ENCODE peak calls at places on chromosomes 5 and 9, in seven cellular contexts. One of them, this sample, is unnamed.

GRCh38 chr5:80069918-80070318 is 34.8 kb downstream of the THBS4 start:
- DNase-seq in fibroblast of pulmonary artery: peak
- DNase-seq in AG04449: no peak
- DNase-seq in keratinocyte: no peak
- DNase-seq in suprapubic skin: no peak
- DNase-seq in HFF-Myc: no peak
- DNase-seq in astrocyte: no peak
- DNase-seq in this sample: no peak

GRCh38 chr5:18968966-18969365 is 1019.0 kb downstream of the CDH18 start:
- DNase-seq in astrocyte: no peak
- DNase-seq in keratinocyte: no peak
- DNase-seq in suprapubic skin: no peak
- DNase-seq in AG04449: no peak
- DNase-seq in HFF-Myc: no peak
- DNase-seq in fibroblast of pulmonary artery: no peak
- DNase-seq in this sample: no peak

GRCh38 chr9:76379494-76379893 is 14.7 kb downstream of the RFK start:
- DNase-seq in astrocyte: no peak
- DNase-seq in keratinocyte: peak
- DNase-seq in suprapubic skin: no peak
- DNase-seq in fibroblast of pulmonary artery: no peak
- DNase-seq in AG04449: no peak
- DNase-seq in HFF-Myc: no peak
- DNase-seq in this sample: no peak

GRCh38 chr5:58924306-58924705 is 341.4 kb downstream of the RAB3C start:
- DNase-seq in AG04449: no peak
- DNase-seq in astrocyte: peak
- DNase-seq in HFF-Myc: no peak
- DNase-seq in suprapubic skin: no peak
- DNase-seq in fibroblast of pulmonary artery: no peak
- DNase-seq in keratinocyte: no peak
- DNase-seq in this sample: no peak

GRCh38 chr5:26864061-26864460 is 174.3 kb downstream of the CDH9 start:
- DNase-seq in astrocyte: no peak
- DNase-seq in HFF-Myc: no peak
- DNase-seq in suprapubic skin: no peak
- DNase-seq in keratinocyte: no peak
- DNase-seq in AG04449: no peak
- DNase-seq in fibroblast of pulmonary artery: no peak
- DNase-seq in this sample: no peak

GRCh38 chr5:65098393-65098792 is 329.7 kb downstream of the CWC27 start:
- DNase-seq in astrocyte: no peak
- DNase-seq in suprapubic skin: no peak
- DNase-seq in HFF-Myc: no peak
- DNase-seq in fibroblast of pulmonary artery: no peak
- DNase-seq in keratinocyte: no peak
- DNase-seq in AG04449: no peak
- DNase-seq in this sample: no peak

GRCh38 chr9:35112257-35113020 is 3.2 kb downstream of the ATOSB start:
- DNase-seq in HFF-Myc: no peak
- DNase-seq in keratinocyte: no peak
- DNase-seq in fibroblast of pulmonary artery: peak
- DNase-seq in suprapubic skin: no peak
- DNase-seq in astrocyte: peak
- DNase-seq in AG04449: no peak
- DNase-seq in this sample: no peak

GRCh38 chr5:177362871-177363507 is 5.3 kb downstream of the RGS14 start:
- DNase-seq in astrocyte: no peak
- DNase-seq in HFF-Myc: peak
- DNase-seq in AG04449: no peak
- DNase-seq in fibroblast of pulmonary artery: peak
- DNase-seq in keratinocyte: no peak
- DNase-seq in suprapubic skin: peak
- DNase-seq in this sample: peak

GRCh38 chr5:132263548-132264261 is 6.2 kb downstream of the PDLIM4 start:
- DNase-seq in keratinocyte: no peak
- DNase-seq in astrocyte: peak
- DNase-seq in AG04449: no peak
- DNase-seq in suprapubic skin: no peak
- DNase-seq in fibroblast of pulmonary artery: peak
- DNase-seq in HFF-Myc: peak
- DNase-seq in this sample: no peak

GRCh38 chr5:55568629-55569512 is 34.1 kb upstream of the PLPP1 start:
- DNase-seq in AG04449: no peak
- DNase-seq in keratinocyte: no peak
- DNase-seq in fibroblast of pulmonary artery: no peak
- DNase-seq in suprapubic skin: no peak
- DNase-seq in HFF-Myc: no peak
- DNase-seq in astrocyte: peak
- DNase-seq in this sample: no peak

GRCh38 chr9:91655215-91655614 is 231.6 kb upstream of the NFIL3 start:
- DNase-seq in astrocyte: no peak
- DNase-seq in AG04449: no peak
- DNase-seq in fibroblast of pulmonary artery: no peak
- DNase-seq in keratinocyte: no peak
- DNase-seq in HFF-Myc: no peak
- DNase-seq in suprapubic skin: no peak
- DNase-seq in this sample: no peak

GRCh38 chr5:119411291-119411934 is 40.9 kb upstream of the HSD17B4 start:
- DNase-seq in keratinocyte: peak
- DNase-seq in HFF-Myc: no peak
- DNase-seq in suprapubic skin: no peak
- DNase-seq in fibroblast of pulmonary artery: peak
- DNase-seq in astrocyte: peak
- DNase-seq in AG04449: no peak
- DNase-seq in this sample: no peak

GRCh38 chr9:21688108-21689102 is 114.0 kb upstream of the MTAP start:
- DNase-seq in keratinocyte: no peak
- DNase-seq in HFF-Myc: peak
- DNase-seq in AG04449: peak
- DNase-seq in fibroblast of pulmonary artery: peak
- DNase-seq in suprapubic skin: peak
- DNase-seq in astrocyte: peak
- DNase-seq in this sample: no peak

GRCh38 chr5:102807878-102808502 is 52.9 kb downstream of the PAM start:
- DNase-seq in suprapubic skin: no peak
- DNase-seq in astrocyte: peak
- DNase-seq in AG04449: peak
- DNase-seq in keratinocyte: no peak
- DNase-seq in HFF-Myc: peak
- DNase-seq in fibroblast of pulmonary artery: peak
- DNase-seq in this sample: no peak

GRCh38 chr9:2496934-2497333 is 124.7 kb upstream of the VLDLR start:
- DNase-seq in suprapubic skin: no peak
- DNase-seq in AG04449: no peak
- DNase-seq in astrocyte: no peak
- DNase-seq in fibroblast of pulmonary artery: no peak
- DNase-seq in HFF-Myc: no peak
- DNase-seq in keratinocyte: no peak
- DNase-seq in this sample: no peak

GRCh38 chr5:165057156-165057555 is 1551.7 kb downstream of the MAT2B start:
- DNase-seq in keratinocyte: no peak
- DNase-seq in fibroblast of pulmonary artery: no peak
- DNase-seq in suprapubic skin: no peak
- DNase-seq in HFF-Myc: no peak
- DNase-seq in AG04449: no peak
- DNase-seq in astrocyte: no peak
- DNase-seq in this sample: no peak

GRCh38 chr9:22158983-22159382 is 149.9 kb upstream of the CDKN2B start:
- DNase-seq in HFF-Myc: no peak
- DNase-seq in astrocyte: peak
- DNase-seq in suprapubic skin: peak
- DNase-seq in fibroblast of pulmonary artery: peak
- DNase-seq in keratinocyte: no peak
- DNase-seq in AG04449: no peak
- DNase-seq in this sample: peak

GRCh38 chr5:105145152-105145551 is 1582.6 kb upstream of the NUDT12 start:
- DNase-seq in AG04449: no peak
- DNase-seq in keratinocyte: no peak
- DNase-seq in astrocyte: no peak
- DNase-seq in HFF-Myc: no peak
- DNase-seq in fibroblast of pulmonary artery: no peak
- DNase-seq in suprapubic skin: no peak
- DNase-seq in this sample: no peak

GRCh38 chr5:89351232-89351631 is 468.2 kb upstream of the MEF2C start:
- DNase-seq in suprapubic skin: no peak
- DNase-seq in keratinocyte: no peak
- DNase-seq in astrocyte: peak
- DNase-seq in HFF-Myc: peak
- DNase-seq in fibroblast of pulmonary artery: peak
- DNase-seq in AG04449: peak
- DNase-seq in this sample: no peak

GRCh38 chr9:124481115-124481514 is 26.1 kb downstream of the NR5A1 start:
- DNase-seq in keratinocyte: no peak
- DNase-seq in HFF-Myc: no peak
- DNase-seq in astrocyte: no peak
- DNase-seq in AG04449: no peak
- DNase-seq in suprapubic skin: no peak
- DNase-seq in fibroblast of pulmonary artery: no peak
- DNase-seq in this sample: no peak
- TF ChIP-seq CTCF in keratinocyte: no peak
- TF ChIP-seq CTCF in HFF-Myc: no peak
- TF ChIP-seq CTCF in astrocyte: no peak
- TF ChIP-seq CTCF in AG04449: no peak
- TF ChIP-seq CTCF in suprapubic skin: no peak
- TF ChIP-seq CTCF in fibroblast of pulmonary artery: no peak
- TF ChIP-seq CTCF in this sample: no peak

GRCh38 chr5:149962040-149962439 is 1.5 kb downstream of the SLC26A2 start:
- DNase-seq in fibroblast of pulmonary artery: peak
- DNase-seq in keratinocyte: no peak
- DNase-seq in suprapubic skin: no peak
- DNase-seq in HFF-Myc: peak
- DNase-seq in astrocyte: peak
- DNase-seq in AG04449: no peak
- DNase-seq in this sample: no peak
- H3K4me3 ChIP-seq in fibroblast of pulmonary artery: peak
- H3K4me3 ChIP-seq in keratinocyte: no peak
- H3K4me3 ChIP-seq in suprapubic skin: no peak
- H3K4me3 ChIP-seq in HFF-Myc: no peak
- H3K4me3 ChIP-seq in astrocyte: no peak
- H3K4me3 ChIP-seq in AG04449: peak
- H3K4me3 ChIP-seq in this sample: no peak

DNA sequence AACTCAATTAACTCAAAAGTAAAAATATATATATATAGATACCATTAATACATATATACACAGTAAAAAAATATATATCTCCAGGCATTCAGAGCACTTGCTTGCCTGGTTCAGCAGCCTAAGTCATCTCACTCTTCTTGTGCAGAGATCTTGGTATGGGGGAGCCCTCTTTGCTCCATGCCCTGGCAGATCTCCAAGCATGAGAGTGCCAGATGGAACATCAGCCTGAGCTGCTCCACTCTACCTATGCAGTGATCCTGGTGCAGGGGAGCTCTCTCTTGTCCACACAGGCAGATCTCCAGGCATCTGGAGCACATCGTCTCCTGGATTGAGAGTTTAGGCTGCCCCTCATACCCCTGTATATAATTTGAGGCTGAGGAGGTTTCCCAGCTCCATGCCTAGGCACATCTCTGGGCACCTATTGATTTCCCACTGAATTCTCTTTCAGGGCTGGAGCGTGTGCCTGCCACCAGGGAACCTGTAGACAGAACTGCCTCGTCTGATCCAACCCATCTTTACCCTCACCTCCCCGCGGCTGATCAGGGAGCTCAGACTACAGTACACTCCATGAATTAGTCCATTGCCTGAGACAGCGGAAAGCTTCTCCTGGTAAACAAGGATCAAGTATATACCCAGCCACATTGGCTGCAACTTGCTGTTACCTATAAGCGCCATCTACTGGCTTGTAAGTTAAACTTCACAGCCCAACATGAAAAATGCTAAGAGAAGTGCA is 342.4 kb upstream of the GRIA1 start:
- DNase-seq in HFF-Myc: peak
- DNase-seq in keratinocyte: no peak
- DNase-seq in astrocyte: peak
- DNase-seq in AG04449: no peak
- DNase-seq in fibroblast of pulmonary artery: peak
- DNase-seq in suprapubic skin: no peak
- DNase-seq in this sample: no peak
- TF ChIP-seq CTCF in HFF-Myc: peak
- TF ChIP-seq CTCF in keratinocyte: peak
- TF ChIP-seq CTCF in astrocyte: peak
- TF ChIP-seq CTCF in AG04449: peak
- TF ChIP-seq CTCF in fibroblast of pulmonary artery: peak
- TF ChIP-seq CTCF in suprapubic skin: no peak
- TF ChIP-seq CTCF in this sample: peak

DNA sequence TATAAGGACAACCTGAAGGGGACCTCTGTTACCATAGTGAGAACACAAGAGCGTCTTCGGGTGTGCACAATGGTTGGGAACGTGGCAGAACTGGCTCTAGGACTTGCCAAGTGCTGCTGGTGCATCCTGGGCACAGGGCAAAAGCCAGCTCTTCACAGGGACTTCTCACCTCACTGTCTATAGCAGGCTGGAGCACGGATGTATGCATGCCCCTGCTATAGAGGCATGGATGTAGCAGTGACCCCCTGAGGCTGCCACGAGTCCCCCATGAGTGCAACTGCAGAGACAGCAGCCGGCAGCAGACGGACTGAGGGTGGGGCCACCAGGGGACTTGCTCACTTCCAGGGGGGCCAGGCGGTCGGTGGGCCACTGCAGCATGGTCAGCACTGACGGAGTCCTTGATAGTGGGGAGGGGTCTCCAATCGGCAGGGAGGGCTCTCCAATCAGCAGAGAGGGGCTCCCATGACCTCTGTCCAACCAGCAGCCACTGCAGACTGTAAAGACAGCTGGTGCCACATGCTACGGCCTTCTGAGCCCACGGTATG is 64.9 kb downstream of the SEMA4D start:
- DNase-seq in fibroblast of pulmonary artery: no peak
- DNase-seq in astrocyte: no peak
- DNase-seq in keratinocyte: no peak
- DNase-seq in HFF-Myc: no peak
- DNase-seq in AG04449: no peak
- DNase-seq in suprapubic skin: no peak
- DNase-seq in this sample: no peak
- H3K4me3 ChIP-seq in fibroblast of pulmonary artery: no peak
- H3K4me3 ChIP-seq in astrocyte: no peak
- H3K4me3 ChIP-seq in keratinocyte: no peak
- H3K4me3 ChIP-seq in HFF-Myc: no peak
- H3K4me3 ChIP-seq in AG04449: no peak
- H3K4me3 ChIP-seq in suprapubic skin: no peak
- H3K4me3 ChIP-seq in this sample: no peak

GRCh38 chr5:137207023-137207760 is 291.9 kb downstream of the SPOCK1 start:
- DNase-seq in AG04449: no peak
- DNase-seq in fibroblast of pulmonary artery: no peak
- DNase-seq in astrocyte: no peak
- DNase-seq in HFF-Myc: no peak
- DNase-seq in keratinocyte: no peak
- DNase-seq in suprapubic skin: no peak
- DNase-seq in this sample: no peak

GRCh38 chr5:137203011-137203632 is 296.0 kb downstream of the SPOCK1 start:
- DNase-seq in keratinocyte: no peak
- DNase-seq in AG04449: no peak
- DNase-seq in suprapubic skin: no peak
- DNase-seq in fibroblast of pulmonary artery: no peak
- DNase-seq in HFF-Myc: no peak
- DNase-seq in astrocyte: no peak
- DNase-seq in this sample: no peak

GRCh38 chr5:137209232-137209810 is 289.8 kb downstream of the SPOCK1 start:
- DNase-seq in AG04449: no peak
- DNase-seq in astrocyte: no peak
- DNase-seq in HFF-Myc: no peak
- DNase-seq in fibroblast of pulmonary artery: no peak
- DNase-seq in keratinocyte: no peak
- DNase-seq in suprapubic skin: no peak
- DNase-seq in this sample: no peak

GRCh38 chr5:137205237-137205636 is 293.9 kb downstream of the SPOCK1 start:
- DNase-seq in keratinocyte: no peak
- DNase-seq in AG04449: no peak
- DNase-seq in suprapubic skin: no peak
- DNase-seq in HFF-Myc: no peak
- DNase-seq in fibroblast of pulmonary artery: peak
- DNase-seq in astrocyte: peak
- DNase-seq in this sample: no peak

GRCh38 chr5:137206030-137206715 is 293.0 kb downstream of the SPOCK1 start:
- DNase-seq in keratinocyte: no peak
- DNase-seq in AG04449: no peak
- DNase-seq in fibroblast of pulmonary artery: peak
- DNase-seq in HFF-Myc: peak
- DNase-seq in astrocyte: peak
- DNase-seq in suprapubic skin: no peak
- DNase-seq in this sample: no peak
- TF ChIP-seq CTCF in keratinocyte: no peak
- TF ChIP-seq CTCF in AG04449: no peak
- TF ChIP-seq CTCF in fibroblast of pulmonary artery: no peak
- TF ChIP-seq CTCF in HFF-Myc: no peak
- TF ChIP-seq CTCF in astrocyte: peak
- TF ChIP-seq CTCF in suprapubic skin: no peak
- TF ChIP-seq CTCF in this sample: no peak

This sample was measured in left ventricle myocardium inferior.